ENCODE peak calls at places on chromosomes 6 and 20, in six cellular contexts. One of them, this sample, is unnamed.

GRCh38 chr6:164167873-164168405 is 753.4 kb downstream of the QKI start:
- DNase-seq in A549: no peak
- DNase-seq in H1: no peak
- DNase-seq in SK-N-SH: peak; percentile 68
- DNase-seq in HepG2: no peak
- DNase-seq in K562: no peak
- DNase-seq in this sample: no peak

GRCh38 chr6:116450769-116451740 is 10.1 kb upstream of the CALHM6 start:
- DNase-seq in A549: no peak
- DNase-seq in H1: no peak
- DNase-seq in SK-N-SH: no peak
- DNase-seq in HepG2: no peak
- DNase-seq in K562: no peak
- DNase-seq in this sample: peak; percentile 52

GRCh38 chr6:147947521-147947920 is 395.1 kb upstream of the SASH1 start:
- DNase-seq in A549: no peak
- DNase-seq in H1: no peak
- DNase-seq in SK-N-SH: no peak
- DNase-seq in HepG2: no peak
- DNase-seq in K562: no peak
- DNase-seq in this sample: no peak

GRCh38 chr6:149114167-149114566 is 203.3 kb upstream of the TAB2 start:
- DNase-seq in A549: no peak
- DNase-seq in H1: no peak
- DNase-seq in SK-N-SH: no peak
- DNase-seq in HepG2: no peak
- DNase-seq in K562: peak; percentile 5
- DNase-seq in this sample: no peak

GRCh38 chr20:63497946-63498935 is 642 bp downstream of the EEF1A2 start:
- DNase-seq in A549: peak; percentile 62
- DNase-seq in H1: no peak
- DNase-seq in SK-N-SH: peak; percentile 90
- DNase-seq in HepG2: no peak
- DNase-seq in K562: no peak
- DNase-seq in this sample: no peak

GRCh38 chr6:68080074-68080473 is 555.0 kb upstream of the ADGRB3 start:
- DNase-seq in A549: no peak
- DNase-seq in H1: no peak
- DNase-seq in SK-N-SH: no peak
- DNase-seq in HepG2: no peak
- DNase-seq in K562: no peak
- DNase-seq in this sample: no peak

GRCh38 chr6:143200035-143200770 is 139.5 kb downstream of the AIG1 start:
- DNase-seq in A549: no peak
- DNase-seq in H1: no peak
- DNase-seq in SK-N-SH: no peak
- DNase-seq in HepG2: no peak
- DNase-seq in K562: peak; percentile 56
- DNase-seq in this sample: no peak

GRCh38 chr20:8996817-8997512 is 71.9 kb upstream of the PLCB4 start:
- DNase-seq in A549: no peak
- DNase-seq in H1: no peak
- DNase-seq in SK-N-SH: no peak
- DNase-seq in HepG2: no peak
- DNase-seq in K562: no peak
- DNase-seq in this sample: no peak

GRCh38 chr6:147586044-147586443 is 77.6 kb downstream of the SAMD5 start:
- DNase-seq in A549: no peak
- DNase-seq in H1: no peak
- DNase-seq in SK-N-SH: no peak
- DNase-seq in HepG2: no peak
- DNase-seq in K562: no peak
- DNase-seq in this sample: no peak

GRCh38 chr20:23404196-23404595 is 17.1 kb downstream of the NAPB start:
- DNase-seq in A549: no peak
- DNase-seq in H1: no peak
- DNase-seq in SK-N-SH: no peak
- DNase-seq in HepG2: peak; percentile 54
- DNase-seq in K562: no peak
- DNase-seq in this sample: no peak

DNA sequence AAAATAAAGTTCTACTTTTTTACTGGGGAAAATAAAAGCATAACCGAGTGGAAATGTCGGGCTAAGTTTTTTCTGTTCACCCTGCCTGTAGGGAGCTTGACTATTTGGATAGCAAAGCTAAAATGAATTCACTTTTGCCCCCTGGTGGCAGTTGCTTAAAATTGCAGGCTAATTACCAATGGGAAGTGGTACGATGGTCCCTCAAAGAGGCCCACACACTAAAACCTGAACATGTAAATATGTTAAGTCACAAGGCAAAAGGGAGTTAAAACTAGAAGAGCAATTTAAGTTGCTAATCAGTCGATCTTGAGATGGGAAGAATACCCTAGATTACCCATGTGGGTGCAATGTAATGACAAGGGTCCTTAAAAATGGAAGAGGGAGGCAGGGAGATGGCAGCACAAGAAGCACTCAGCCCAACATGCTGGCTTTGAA is 916 bp upstream of the SUN5 start:
- DNase-seq in A549: peak; percentile 43
- DNase-seq in H1: no peak
- DNase-seq in SK-N-SH: no peak
- DNase-seq in HepG2: peak; percentile 72
- DNase-seq in K562: peak; percentile 53
- DNase-seq in this sample: no peak
- TF ChIP-seq CHD2 in A549: no peak
- TF ChIP-seq CHD2 in H1: no peak
- TF ChIP-seq CHD2 in SK-N-SH: no peak
- TF ChIP-seq CHD2 in HepG2: no peak
- TF ChIP-seq CHD2 in K562: no peak
- TF ChIP-seq CHD2 in this sample: no peak

DNA sequence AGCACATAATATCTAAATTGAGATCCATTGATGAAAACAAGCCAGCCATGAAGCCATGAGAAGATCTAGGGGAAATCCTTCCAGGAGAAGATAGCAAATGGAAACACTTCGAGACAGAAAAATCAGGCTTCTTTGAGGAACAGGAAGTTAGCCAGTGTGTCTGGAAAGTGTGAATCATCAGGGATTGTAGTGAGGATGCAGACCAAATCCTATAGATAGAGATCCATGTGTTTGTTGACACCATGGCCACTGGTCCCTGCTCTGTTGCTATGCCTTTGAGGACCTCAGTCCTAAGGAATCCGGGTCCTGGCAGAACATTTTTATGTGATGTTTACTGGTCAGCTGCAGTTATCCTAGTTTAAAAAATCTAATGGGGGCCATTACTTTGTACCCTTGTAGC is 6.6 kb upstream of the ELOVL2 start:
- DNase-seq in A549: peak; percentile 29
- DNase-seq in H1: no peak
- DNase-seq in SK-N-SH: no peak
- DNase-seq in HepG2: no peak
- DNase-seq in K562: no peak
- DNase-seq in this sample: no peak
- TF ChIP-seq CHD2 in A549: no peak
- TF ChIP-seq CHD2 in H1: no peak
- TF ChIP-seq CHD2 in SK-N-SH: no peak
- TF ChIP-seq CHD2 in HepG2: no peak
- TF ChIP-seq CHD2 in K562: no peak
- TF ChIP-seq CHD2 in this sample: no peak

GRCh38 chr20:33609504-33609903 is 52.6 kb upstream of the C20orf144 start:
- DNase-seq in A549: no peak
- DNase-seq in H1: no peak
- DNase-seq in SK-N-SH: no peak
- DNase-seq in HepG2: no peak
- DNase-seq in K562: no peak
- DNase-seq in this sample: no peak

GRCh38 chr20:33604991-33605370 is 57.1 kb upstream of the C20orf144 start:
- DNase-seq in A549: no peak
- DNase-seq in H1: no peak
- DNase-seq in SK-N-SH: no peak
- DNase-seq in HepG2: no peak
- DNase-seq in K562: no peak
- DNase-seq in this sample: no peak

GRCh38 chr20:33604084-33604990 is 57.8 kb upstream of the C20orf144 start:
- DNase-seq in A549: no peak
- DNase-seq in H1: no peak
- DNase-seq in SK-N-SH: no peak
- DNase-seq in HepG2: no peak
- DNase-seq in K562: no peak
- DNase-seq in this sample: no peak

GRCh38 chr20:33602826-33603590 is 59.1 kb upstream of the C20orf144 start:
- DNase-seq in A549: no peak
- DNase-seq in H1: no peak
- DNase-seq in SK-N-SH: no peak
- DNase-seq in HepG2: peak; percentile 76
- DNase-seq in K562: no peak
- DNase-seq in this sample: peak; percentile 34

DNA sequence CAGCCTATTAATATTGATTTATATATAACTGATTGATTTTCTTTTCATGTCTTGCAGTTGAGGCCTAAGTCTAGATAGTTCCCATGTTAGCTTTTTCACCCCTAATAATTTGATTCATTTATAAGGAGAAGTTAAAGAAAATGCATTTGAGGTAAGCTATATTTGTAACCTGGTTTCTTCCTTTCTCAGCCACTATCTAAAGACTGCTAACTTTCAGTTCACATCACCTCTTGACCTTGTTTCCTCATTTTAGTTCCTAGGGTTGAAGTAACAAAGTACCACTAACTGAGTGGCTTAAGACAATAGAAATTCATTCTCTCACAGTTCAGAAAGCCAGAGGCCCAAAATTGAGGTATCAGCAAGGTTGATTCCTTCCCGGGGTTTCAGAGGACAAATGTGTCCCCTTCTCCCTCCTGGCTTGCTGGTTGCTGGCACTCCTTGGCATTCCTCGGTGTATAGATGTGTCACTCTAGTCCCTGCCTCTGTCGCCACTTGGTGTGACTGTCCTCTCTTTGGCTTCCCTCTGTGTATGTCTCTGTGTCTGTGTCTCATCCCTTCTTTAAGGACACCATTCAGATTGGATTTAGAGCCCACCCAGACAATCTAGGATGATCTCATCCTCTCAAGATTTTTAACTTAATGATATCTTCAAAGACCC is 55.9 kb upstream of the C20orf144 start:
- DNase-seq in A549: no peak
- DNase-seq in H1: no peak
- DNase-seq in SK-N-SH: no peak
- DNase-seq in HepG2: no peak
- DNase-seq in K562: no peak
- DNase-seq in this sample: peak; percentile 51
- TF ChIP-seq CHD2 in A549: no peak
- TF ChIP-seq CHD2 in H1: no peak
- TF ChIP-seq CHD2 in SK-N-SH: no peak
- TF ChIP-seq CHD2 in HepG2: no peak
- TF ChIP-seq CHD2 in K562: no peak
- TF ChIP-seq CHD2 in this sample: no peak

GRCh38 chr20:47358672-47359532 is 2.4 kb upstream of the ZMYND8 start:
- DNase-seq in A549: peak; percentile 97
- DNase-seq in H1: no peak
- DNase-seq in SK-N-SH: peak; percentile 67
- DNase-seq in HepG2: peak; percentile 100
- DNase-seq in K562: peak; percentile 63
- DNase-seq in this sample: no peak

GRCh38 chr20:47359533-47360206 is 3.2 kb upstream of the ZMYND8 start:
- DNase-seq in A549: no peak
- DNase-seq in H1: no peak
- DNase-seq in SK-N-SH: no peak
- DNase-seq in HepG2: no peak
- DNase-seq in K562: no peak
- DNase-seq in this sample: no peak

GRCh38 chr20:47360489-47361267 is 4.2 kb upstream of the ZMYND8 start:
- DNase-seq in A549: peak; percentile 94
- DNase-seq in H1: no peak
- DNase-seq in SK-N-SH: peak; percentile 75
- DNase-seq in HepG2: peak; percentile 90
- DNase-seq in K562: peak; percentile 86
- DNase-seq in this sample: no peak

GRCh38 chr20:47361268-47361665 is 4.8 kb upstream of the ZMYND8 start:
- DNase-seq in A549: no peak
- DNase-seq in H1: no peak
- DNase-seq in SK-N-SH: no peak
- DNase-seq in HepG2: no peak
- DNase-seq in K562: no peak
- DNase-seq in this sample: no peak

DNA sequence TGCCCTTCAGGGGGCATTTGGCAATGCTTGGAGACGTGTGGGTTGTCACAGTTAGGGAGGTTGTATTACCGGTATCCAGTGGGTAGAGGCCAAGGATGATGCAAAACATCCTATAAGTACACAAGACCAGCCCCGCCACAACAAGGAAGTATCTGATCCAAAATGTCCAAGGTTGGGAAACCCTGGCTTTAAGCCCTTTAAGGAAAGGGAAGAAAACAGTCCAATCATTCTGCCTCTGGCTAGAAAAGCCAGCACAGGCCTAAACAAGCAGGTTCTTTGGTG is 3.6 kb upstream of the ZMYND8 start:
- DNase-seq in A549: peak; percentile 96
- DNase-seq in H1: no peak
- DNase-seq in SK-N-SH: no peak
- DNase-seq in HepG2: peak; percentile 69
- DNase-seq in K562: no peak
- DNase-seq in this sample: no peak
- TF ChIP-seq CHD2 in A549: no peak
- TF ChIP-seq CHD2 in H1: no peak
- TF ChIP-seq CHD2 in SK-N-SH: no peak
- TF ChIP-seq CHD2 in HepG2: no peak
- TF ChIP-seq CHD2 in K562: no peak
- TF ChIP-seq CHD2 in this sample: no peak

DNA sequence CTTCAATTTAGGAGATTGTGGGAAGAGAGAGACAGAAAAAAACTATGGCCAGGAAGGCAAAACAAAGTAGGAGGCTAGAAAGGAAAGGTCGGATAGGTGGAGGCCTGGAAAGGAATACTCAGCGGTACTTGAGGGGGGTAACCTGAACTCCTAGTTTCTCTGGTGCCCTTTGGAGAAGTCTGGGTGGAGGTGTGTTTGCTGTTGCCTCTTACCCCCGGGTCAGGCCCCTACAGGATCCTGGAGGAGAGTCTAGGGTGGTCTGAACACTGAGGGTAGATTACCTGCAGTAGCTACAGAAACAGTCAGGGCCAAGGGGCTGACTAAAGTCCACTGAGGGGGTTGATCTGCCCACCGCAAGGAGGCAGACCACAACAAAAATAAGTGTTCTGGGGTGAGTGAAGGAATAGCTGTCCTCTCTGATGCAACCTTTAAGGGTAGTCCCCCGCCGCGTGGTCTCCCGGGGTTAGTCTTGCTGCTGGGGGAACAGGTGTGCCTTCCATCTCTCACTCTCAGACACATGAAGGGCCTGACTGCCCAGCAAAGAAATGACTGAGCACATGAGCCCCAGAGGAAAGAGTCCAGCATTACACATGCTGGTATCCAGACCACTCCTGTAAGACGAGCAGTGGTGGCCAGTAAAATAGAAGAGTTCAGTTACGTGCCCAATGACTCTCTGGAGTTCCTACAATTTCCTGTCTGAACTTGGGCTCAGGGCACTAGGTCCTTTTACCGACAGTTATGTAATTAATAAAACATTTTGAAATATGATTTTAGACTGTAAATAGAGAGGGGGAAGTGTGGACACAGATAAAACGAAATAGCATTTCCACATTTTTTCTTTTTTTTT is 59.5 kb downstream of the MTHFD1L start:
- DNase-seq in A549: peak; percentile 6
- DNase-seq in H1: no peak
- DNase-seq in SK-N-SH: no peak
- DNase-seq in HepG2: no peak
- DNase-seq in K562: no peak
- DNase-seq in this sample: no peak
- TF ChIP-seq CHD2 in A549: no peak
- TF ChIP-seq CHD2 in H1: no peak
- TF ChIP-seq CHD2 in SK-N-SH: no peak
- TF ChIP-seq CHD2 in HepG2: no peak
- TF ChIP-seq CHD2 in K562: no peak
- TF ChIP-seq CHD2 in this sample: no peak

GRCh38 chr6:170160628-170161611 is 130.0 kb downstream of the DLL1 start:
- DNase-seq in A549: no peak
- DNase-seq in H1: no peak
- DNase-seq in SK-N-SH: no peak
- DNase-seq in HepG2: no peak
- DNase-seq in K562: no peak
- DNase-seq in this sample: no peak
- TF ChIP-seq CHD2 in A549: no peak
- TF ChIP-seq CHD2 in H1: no peak
- TF ChIP-seq CHD2 in SK-N-SH: no peak
- TF ChIP-seq CHD2 in HepG2: no peak
- TF ChIP-seq CHD2 in K562: no peak
- TF ChIP-seq CHD2 in this sample: no peak

This sample was measured in GM12878.